ENCODE peak calls at places on chromosomes 5 and 9, in ten cellular contexts. Q is esophagus squamous epithelium; B is heart right ventricle; V is stimulated activated naive CD8-positive, alpha-beta T cell treated with anti-CD3 and anti-CD28 coated beads, Interleukin-15, Interleukin-2, amounts not matched to agents 100 U/mL and 50 U/mL, for 24 hours; I is EL; K is SK-N-SH; J is Right ventricle myocardium inferior; A is iPS-NIHi11; P is COLO829; N is NCI-H446 treated with DMSO at 0.1 percent for 48 hours. T is an unnamed sample.

GRCh38 chr9:2621678-2622360 is at the start of gene VLDLR:
- DNase-seq in Q (no peak), B (peak), V (peak), I (peak), K (peak), J (peak), A (peak), P (no peak), N (no peak), T (peak)

GRCh38 chr5:150538007-150538917 is 30.3 kb downstream of the NDST1 start:
- DNase-seq in Q (no peak), B (peak), V (no peak), I (peak), K (no peak), J (no peak), A (no peak), P (no peak), N (no peak), T (no peak)

GRCh38 chr9:89461302-89461701 is 36.6 kb downstream of the SEMA4D start:
- DNase-seq in Q (no peak), B (no peak), V (no peak), I (peak), K (no peak), J (no peak), A (no peak), P (no peak), N (no peak), T (peak)

GRCh38 chr5:150221471-150221870 is 31.6 kb downstream of the SLC6A7 start:
- DNase-seq in Q (no peak), B (no peak), V (no peak), I (no peak), K (no peak), J (no peak), A (no peak), P (no peak), N (no peak), T (no peak)

GRCh38 chr9:26742843-26743242 is 149.8 kb downstream of the CAAP1 start:
- DNase-seq in Q (no peak), B (no peak), V (no peak), I (no peak), K (no peak), J (no peak), A (no peak), P (no peak), N (no peak), T (no peak)

GRCh38 chr5:32058101-32058500 is 116.0 kb downstream of the GOLPH3 start:
- DNase-seq in Q (no peak), B (no peak), V (no peak), I (no peak), K (no peak), J (no peak), A (no peak), P (no peak), N (no peak), T (no peak)

GRCh38 chr5:56367752-56368151 is 134.6 kb upstream of the ANKRD55 start:
- DNase-seq in Q (no peak), B (no peak), V (no peak), I (no peak), K (no peak), J (no peak), A (no peak), P (no peak), N (no peak), T (no peak)

GRCh38 chr5:107812570-107813141 is 141.9 kb upstream of the EFNA5 start:
- DNase-seq in Q (no peak), B (peak), V (no peak), I (peak), K (no peak), J (no peak), A (no peak), P (no peak), N (no peak), T (no peak)

GRCh38 chr9:101738566-101739183 is at the start of gene GRIN3A:
- DNase-seq in Q (no peak), B (peak), V (peak), I (peak), K (peak), J (no peak), A (peak), P (no peak), N (peak), T (no peak)

GRCh38 chr5:169893010-169893409 is 87.3 kb downstream of the INSYN2B start:
- DNase-seq in Q (no peak), B (no peak), V (no peak), I (peak), K (no peak), J (no peak), A (no peak), P (no peak), N (no peak), T (no peak)

GRCh38 chr5:139092741-139093140 is 105.4 kb downstream of the SIL1 start:
- DNase-seq in Q (no peak), B (no peak), V (no peak), I (no peak), K (no peak), J (no peak), A (no peak), P (no peak), N (no peak), T (no peak)

GRCh38 chr5:131379723-131380122 is 115.9 kb downstream of the CDC42SE2 start:
- DNase-seq in Q (no peak), B (peak), V (peak), I (peak), K (no peak), J (no peak), A (no peak), P (no peak), N (no peak), T (peak)

GRCh38 chr9:70945301-70945700 is 176.1 kb downstream of the TRPM3 start:
- DNase-seq in Q (no peak), B (no peak), V (no peak), I (no peak), K (no peak), J (no peak), A (no peak), P (no peak), N (no peak), T (no peak)

T was measured in activated T-cell treated with anti-CD3 and anti-CD28 coated beads, Interleukin-2, amount 50 U/mL, for 48 hours.